ENCODE peak calls at places on chromosomes 13 and 19, in four cellular contexts. One of them, this sample, is unnamed.

GRCh38 chr19:33910922-33911321 is 114.3 kb downstream of the KCTD15 start:
- DNase-seq in D341Med: no peak
- DNase-seq in EL: no peak
- DNase-seq in suprapubic skin: no peak
- DNase-seq in this sample: no peak

GRCh38 chr19:19490247-19490968 is 24.9 kb downstream of the TSSK6 start:
- DNase-seq in suprapubic skin: peak; percentile 87
- DNase-seq in D341Med: peak; percentile 85
- DNase-seq in EL: peak; percentile 83
- DNase-seq in this sample: no peak

GRCh38 chr13:112441226-112441625 is 65.1 kb downstream of the SPACA7 start:
- DNase-seq in D341Med: no peak
- DNase-seq in EL: no peak
- DNase-seq in suprapubic skin: no peak
- DNase-seq in this sample: no peak

GRCh38 chr19:38263696-38264485 is 482 bp upstream of the SPINT2 start:
- DNase-seq in EL: peak; percentile 88
- DNase-seq in D341Med: peak; percentile 51
- DNase-seq in suprapubic skin: no peak
- DNase-seq in this sample: no peak

GRCh38 chr19:55973982-55974381 is 12.6 kb upstream of the NLRP5 start:
- DNase-seq in EL: no peak
- DNase-seq in suprapubic skin: no peak
- DNase-seq in D341Med: no peak
- DNase-seq in this sample: no peak

GRCh38 chr19:55519461-55520311 is 17.2 kb downstream of the SBK2 start:
- DNase-seq in D341Med: no peak
- DNase-seq in EL: peak; percentile 85
- DNase-seq in suprapubic skin: no peak
- DNase-seq in this sample: no peak

GRCh38 chr13:73230714-73231113 is 171.9 kb downstream of the KLF5 start:
- DNase-seq in EL: no peak
- DNase-seq in D341Med: no peak
- DNase-seq in suprapubic skin: no peak
- DNase-seq in this sample: no peak

GRCh38 chr19:5001547-5002131 is 32.7 kb downstream of the KDM4B start:
- DNase-seq in EL: peak; percentile 66
- DNase-seq in D341Med: peak; percentile 86
- DNase-seq in suprapubic skin: no peak
- DNase-seq in this sample: no peak

GRCh38 chr19:34676697-34677385 is at the start of gene SCGB2B2:
- DNase-seq in EL: no peak
- DNase-seq in D341Med: peak; percentile 84
- DNase-seq in suprapubic skin: no peak
- DNase-seq in this sample: peak; percentile 72